ENCODE peak calls at places on chromosomes 11 and 22, in nine cellular contexts. S is tibial artery, T is GM23338, X is fibroblast of pulmonary artery, V is HFF-Myc, P is dorsolateral prefrontal cortex, E is A549, L is cardiac muscle cell, Q is body of pancreas. A is an unnamed sample.

GRCh38 chr11:69351460-69351859 is 57.5 kb downstream of the MYEOV start:
- DNase-seq in T (no peak), X (peak), S (no peak), Q (no peak), V (no peak), L (no peak), E (no peak), P (no peak), A (peak)

GRCh38 chr11:105219670-105220069 is 80.1 kb upstream of the CARD18 start:
- DNase-seq in E (no peak), L (no peak), T (no peak), X (no peak), P (no peak), Q (no peak), V (no peak), S (no peak), A (no peak)

GRCh38 chr11:6402561-6402981 is 12.3 kb downstream of the SMPD1 start:
- DNase-seq in E (no peak), X (no peak), L (no peak), S (no peak), V (no peak), Q (no peak), T (no peak), P (no peak), A (peak)

GRCh38 chr11:106695506-106695905 is 322.8 kb downstream of the GUCY1A2 start:
- DNase-seq in E (no peak), X (peak), S (no peak), Q (no peak), T (no peak), L (no peak), P (no peak), V (no peak), A (peak)

GRCh38 chr11:129652828-129653227 is 162.8 kb upstream of the TMEM45B start:
- DNase-seq in X (peak), T (no peak), P (no peak), Q (no peak), L (no peak), E (no peak), S (no peak), V (no peak), A (peak)

GRCh38 chr11:123254357-123254756 is 59.3 kb upstream of the CLMP start:
- DNase-seq in L (no peak), T (no peak), E (no peak), S (no peak), V (no peak), P (no peak), X (no peak), Q (no peak), A (no peak)

GRCh38 chr11:46895821-46896220 is 22.5 kb downstream of the LRP4 start:
- DNase-seq in S (no peak), V (no peak), T (no peak), E (no peak), L (no peak), P (peak), X (no peak), Q (peak), A (no peak)

GRCh38 chr22:30228509-30229359 is 17.8 kb downstream of the LIF start:
- DNase-seq in E (peak), T (no peak), P (no peak), S (no peak), Q (no peak), V (no peak), X (no peak), L (no peak), A (no peak)

GRCh38 chr11:69339041-69339733 is 45.2 kb downstream of the MYEOV start:
- DNase-seq in V (no peak), P (no peak), X (no peak), E (no peak), T (no peak), Q (no peak), L (no peak), S (peak), A (no peak)

GRCh38 chr22:36926721-36927435 is 13.4 kb downstream of the CSF2RB start:
- DNase-seq in S (no peak), E (no peak), T (no peak), X (no peak), Q (no peak), V (no peak), L (no peak), P (no peak), A (no peak)

GRCh38 chr11:111155021-111155420 is 90.5 kb upstream of the POU2AF2 start:
- DNase-seq in E (no peak), P (no peak), Q (no peak), L (no peak), T (no peak), S (no peak), V (no peak), X (no peak), A (peak)

GRCh38 chr22:44146088-44146861 is 34.5 kb upstream of the PARVG start:
- DNase-seq in X (no peak), E (no peak), V (no peak), L (no peak), Q (no peak), P (no peak), T (peak), S (no peak), A (no peak)

GRCh38 chr11:123517559-123518364 is 87.7 kb downstream of the GRAMD1B start:
- DNase-seq in S (no peak), V (no peak), X (no peak), E (no peak), T (no peak), Q (no peak), L (no peak), P (no peak), A (no peak)

GRCh38 chr22:39814899-39815298 is 78.7 kb downstream of the ENTHD1 start:
- DNase-seq in V (no peak), Q (no peak), X (peak), P (no peak), L (no peak), T (no peak), S (no peak), E (no peak), A (peak)

GRCh38 chr22:45757068-45757467 is 85.4 kb downstream of the ATXN10 start:
- DNase-seq in E (no peak), P (peak), L (peak), X (peak), T (peak), V (no peak), S (no peak), Q (peak), A (no peak)

GRCh38 chr22:20533879-20534265 is 26.5 kb downstream of the MED15 start:
- DNase-seq in V (no peak), P (peak), Q (no peak), E (no peak), S (no peak), T (no peak), X (no peak), L (no peak), A (no peak)

GRCh38 chr11:11465280-11465679 is 112.2 kb upstream of the CSNK2A3 start:
- DNase-seq in X (no peak), E (no peak), V (no peak), L (no peak), T (no peak), P (no peak), S (no peak), Q (no peak), A (no peak)

GRCh38 chr11:78380615-78381029 is 37.0 kb downstream of the GAB2 start:
- DNase-seq in Q (no peak), L (no peak), T (no peak), P (no peak), V (peak), S (no peak), X (peak), E (no peak), A (peak)

GRCh38 chr22:24989541-24989951 is 37.0 kb downstream of the KIAA1671 start:
- DNase-seq in P (no peak), X (peak), T (no peak), L (no peak), S (no peak), V (no peak), Q (no peak), E (no peak), A (no peak)

GRCh38 chr22:36439481-36440271 is 41.8 kb downstream of the TXN2 start:
- DNase-seq in X (peak), T (no peak), Q (peak), V (peak), S (no peak), E (peak), P (no peak), L (no peak), A (peak)

GRCh38 chr11:11598243-11598642 is 23.6 kb downstream of the GALNT18 start:
- DNase-seq in X (no peak), P (no peak), E (no peak), Q (no peak), S (no peak), T (no peak), V (no peak), L (no peak), A (no peak)

GRCh38 chr22:37184380-37184755 is 3.7 kb downstream of the C1QTNF6 start:
- DNase-seq in E (no peak), T (no peak), X (no peak), V (no peak), L (no peak), S (no peak), P (no peak), Q (no peak), A (no peak)

GRCh38 chr11:26186389-26186788 is 145.5 kb upstream of the ANO3 start:
- DNase-seq in V (no peak), X (no peak), E (no peak), L (no peak), P (no peak), Q (no peak), S (no peak), T (no peak), A (no peak)

GRCh38 chr22:25495286-25495685 is 69.2 kb upstream of the GRK3 start:
- DNase-seq in S (no peak), Q (no peak), V (no peak), L (peak), X (peak), P (no peak), E (no peak), T (no peak), A (peak)

GRCh38 chr22:32311551-32312071 is 46.1 kb upstream of the RFPL3 start:
- DNase-seq in L (no peak), V (no peak), T (no peak), E (no peak), P (no peak), S (no peak), X (no peak), Q (no peak), A (peak)

GRCh38 chr22:39306456-39307361 is 12.7 kb downstream of the RPL3 start:
- DNase-seq in X (no peak), Q (peak), P (no peak), L (peak), T (peak), V (no peak), S (no peak), E (no peak), A (no peak)

GRCh38 chr11:86011175-86011574 is 57.7 kb downstream of the PICALM start:
- DNase-seq in P (no peak), X (no peak), Q (no peak), L (no peak), V (no peak), E (no peak), T (no peak), S (no peak), A (no peak)

GRCh38 chr22:35777335-35777975 is 59.8 kb downstream of the APOL5 start:
- DNase-seq in V (peak), Q (no peak), S (no peak), L (no peak), E (no peak), X (peak), P (no peak), T (no peak), A (peak)

DNA sequence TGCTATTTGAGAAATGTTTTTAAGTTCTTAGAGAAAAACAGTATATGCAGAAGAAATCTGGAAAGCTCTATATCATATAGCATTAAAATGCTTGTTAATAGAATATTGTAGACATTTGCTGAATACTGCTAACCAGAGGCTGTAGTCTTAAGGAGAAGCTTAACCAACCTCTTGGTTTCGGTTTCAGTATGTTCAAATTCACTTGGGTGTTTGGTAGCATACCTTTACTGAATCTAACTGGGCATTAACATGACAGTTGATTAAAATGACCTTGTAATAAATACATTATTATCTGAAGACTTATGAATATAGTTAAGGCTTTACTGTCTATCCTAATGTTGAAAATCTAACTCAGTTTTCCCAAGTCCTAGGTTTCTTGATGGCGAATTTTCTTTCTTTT is 5.4 kb downstream of the PCF11 start:
- DNase-seq in E (no peak), S (no peak), Q (no peak), T (no peak), L (no peak), V (no peak), X (no peak), P (no peak), A (peak)
- H3K4me3 ChIP-seq in E (no peak), S (no peak), Q (no peak), T (no peak), L (no peak), V (no peak), X (no peak), P (no peak), A (no peak)

GRCh38 chr11:8717876-8718753 is 35.5 kb downstream of the RPL27A start:
- DNase-seq in X (peak), L (no peak), V (peak), S (peak), P (no peak), T (no peak), Q (peak), E (no peak), A (peak)
- TF ChIP-seq CTCF in X (no peak), L (no peak), V (no peak), S (no peak), P (no peak), T (no peak), Q (no peak), E (no peak), A (no peak)

DNA sequence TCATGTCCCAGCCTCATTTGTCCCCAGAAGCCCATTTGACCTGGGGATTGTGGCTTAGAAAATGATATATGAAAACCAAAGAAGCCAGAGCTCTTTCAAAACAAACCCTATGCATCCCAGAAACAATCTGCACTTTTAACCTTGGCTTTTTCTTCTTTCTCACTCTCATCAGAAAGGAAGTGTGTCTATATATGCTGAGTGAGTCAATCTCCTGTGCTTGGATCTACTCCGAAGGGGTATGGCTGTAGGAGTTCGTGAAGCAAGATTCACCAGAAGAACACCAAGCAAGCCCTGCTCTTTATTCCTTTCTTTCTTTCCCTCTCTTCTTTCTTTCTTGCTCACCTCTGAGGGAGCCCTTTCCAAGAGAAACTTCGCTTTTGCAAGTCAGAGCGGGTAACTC is 636 bp downstream of the PAMR1 start:
- DNase-seq in T (no peak), E (no peak), Q (no peak), L (no peak), V (no peak), P (no peak), S (no peak), X (peak), A (peak)
- H3K4me3 ChIP-seq in T (peak), E (no peak), Q (no peak), L (no peak), V (peak), P (peak), S (no peak), X (peak), A (peak)

GRCh38 chr11:84526250-84526649 is 1100.9 kb downstream of the DLG2 start:
- DNase-seq in X (peak), S (no peak), V (no peak), T (peak), E (no peak), P (no peak), L (no peak), Q (no peak), A (no peak)
- TF ChIP-seq CTCF in X (peak), S (no peak), V (no peak), T (no peak), E (no peak), P (no peak), L (no peak), Q (no peak), A (no peak)

DNA sequence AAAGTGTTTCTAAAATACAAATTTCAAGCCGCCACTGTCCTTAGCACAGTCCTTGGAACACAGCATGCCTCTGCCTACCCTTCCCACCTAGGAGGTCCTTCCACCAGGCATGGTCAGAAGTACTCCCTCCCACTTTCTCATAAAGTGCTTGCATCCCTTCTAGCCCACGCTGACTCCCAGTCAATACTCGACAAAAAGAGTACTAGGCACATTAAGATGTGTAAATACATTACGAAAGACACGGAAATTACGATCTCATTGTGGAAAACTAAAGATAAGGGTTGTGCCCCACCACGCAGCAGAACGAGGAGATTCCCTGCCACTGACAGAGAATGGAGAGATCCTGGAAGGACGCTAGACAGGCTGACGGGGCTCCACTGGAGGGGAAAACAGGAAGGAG is 13.5 kb downstream of the CHKA start:
- DNase-seq in S (no peak), X (no peak), L (no peak), P (no peak), V (no peak), Q (no peak), T (no peak), E (no peak), A (no peak)
- H3K4me3 ChIP-seq in S (no peak), X (no peak), L (no peak), P (no peak), V (no peak), Q (no peak), T (no peak), E (no peak), A (no peak)

GRCh38 chr11:8196749-8197148 is 27.9 kb upstream of the RIC3 start:
- DNase-seq in V (no peak), Q (no peak), P (no peak), X (no peak), T (no peak), S (no peak), E (no peak), L (no peak), A (no peak)

GRCh38 chr11:8192016-8192895 is 23.4 kb upstream of the RIC3 start:
- DNase-seq in L (peak), X (peak), S (no peak), V (peak), Q (peak), P (peak), E (peak), T (peak), A (peak)

DNA sequence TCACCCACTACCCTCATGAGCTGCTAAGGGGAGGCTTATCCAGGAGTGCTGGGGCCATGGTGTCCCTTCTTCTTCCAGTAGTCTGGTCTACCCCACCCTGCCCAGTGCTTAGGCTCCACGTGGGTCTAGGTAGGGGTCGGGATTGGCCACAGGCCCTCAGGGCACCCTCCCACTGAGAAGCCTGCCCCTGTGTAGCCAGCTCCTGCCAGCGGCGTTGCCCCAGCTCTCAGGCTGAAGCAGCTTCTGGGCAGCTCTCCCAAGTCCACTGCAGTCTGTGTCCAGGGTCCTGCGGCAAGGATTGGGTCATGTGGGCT is 24.0 kb upstream of the RIC3 start:
- DNase-seq in T (no peak), V (no peak), L (no peak), Q (no peak), E (no peak), P (no peak), X (no peak), S (no peak), A (no peak)
- TF ChIP-seq CTCF in T (no peak), V (no peak), L (no peak), Q (no peak), E (no peak), P (no peak), X (no peak), S (no peak), A (no peak)

DNA sequence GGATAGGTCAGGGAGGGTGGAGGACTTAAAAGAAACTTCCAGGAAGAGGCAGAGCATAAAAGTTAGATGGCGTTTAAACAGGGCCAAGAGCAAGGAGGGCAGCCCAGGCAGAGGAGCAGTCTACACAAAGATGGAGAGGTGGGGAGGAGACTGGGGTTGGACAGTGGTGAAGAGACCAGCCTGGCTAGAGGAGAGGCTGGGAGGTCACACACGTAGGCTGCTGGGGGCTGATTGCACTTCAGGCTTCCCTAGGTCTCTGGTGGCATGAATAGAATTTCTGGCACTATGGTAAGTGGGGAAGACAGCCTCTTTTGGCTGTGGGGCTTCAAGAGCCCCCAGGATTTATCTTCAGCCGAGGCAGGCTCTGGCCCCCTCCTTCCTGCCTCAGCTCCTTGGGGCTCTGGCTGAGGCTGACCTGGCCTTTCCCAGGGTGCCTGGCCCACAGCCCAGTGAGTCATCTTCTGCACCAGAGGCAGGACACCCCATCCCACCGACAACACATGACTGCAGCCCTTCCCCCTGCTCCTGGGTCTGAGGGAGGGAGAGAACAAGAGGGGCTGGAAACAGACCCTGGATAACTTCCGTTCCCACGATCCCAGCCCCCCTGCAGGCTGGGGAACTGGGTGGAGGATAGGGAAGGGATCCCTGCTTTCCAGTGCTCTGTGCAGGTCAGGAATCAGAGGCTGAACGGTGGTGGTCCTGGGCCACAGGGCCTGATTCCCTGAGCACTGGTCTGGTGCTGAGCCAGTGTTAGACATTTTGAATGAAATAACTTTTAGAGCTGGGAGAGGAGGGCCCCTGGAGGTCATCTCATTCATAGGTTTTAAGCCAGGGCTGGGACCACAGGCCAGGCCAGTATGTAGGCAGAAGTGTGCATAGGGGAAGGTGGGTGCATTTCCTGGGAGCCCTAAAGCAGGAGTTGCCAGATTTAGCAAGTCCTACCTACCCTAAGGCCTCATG is 26.4 kb downstream of the ARHGEF17 start:
- DNase-seq in T (no peak), Q (peak), E (peak), P (no peak), X (peak), V (no peak), S (peak), L (peak), A (peak)
- H3K4me3 ChIP-seq in T (no peak), Q (no peak), E (no peak), P (no peak), X (no peak), V (no peak), S (peak), L (no peak), A (peak)

GRCh38 chr11:2444301-2445106 is at the start of the genes KCNQ1 and TRPM5:
- DNase-seq in T (peak), V (no peak), L (peak), E (peak), S (peak), X (no peak), P (no peak), Q (peak), A (no peak)

GRCh38 chr11:2443881-2444300 is 423 bp downstream of the TRPM5 start:
- DNase-seq in V (no peak), Q (peak), P (no peak), S (peak), L (no peak), X (no peak), E (no peak), T (no peak), A (no peak)

GRCh38 chr11:2445948-2446551 is 1.2 kb downstream of the KCNQ1 start:
- DNase-seq in P (no peak), Q (peak), E (no peak), V (no peak), L (no peak), X (no peak), S (no peak), T (peak), A (no peak)

GRCh38 chr11:2446590-2447252 is 1.9 kb downstream of the KCNQ1 start:
- DNase-seq in S (no peak), T (no peak), X (no peak), E (no peak), P (no peak), L (no peak), V (no peak), Q (peak), A (no peak)

GRCh38 chr11:2445107-2445947 is 519 bp downstream of the KCNQ1 start:
- DNase-seq in P (no peak), S (peak), Q (peak), T (peak), E (no peak), V (no peak), X (no peak), L (peak), A (no peak)
- TF ChIP-seq CTCF in P (no peak), S (no peak), Q (no peak), T (no peak), E (no peak), V (no peak), X (no peak), L (no peak), A (no peak)